ENCODE peak calls at places on chromosome 10, in seven cellular contexts. G is nephron progenitor cell, X is esophagus squamous epithelium, I is breast epithelium, Z is foreskin fibroblast, R is cardiac muscle cell, T is PC-3. C is an unnamed sample.

GRCh38 chr10:51137741-51138529 is 63.6 kb downstream of the PRKG1 start:
- DNase-seq in I (no peak), Z (peak; percentile 38), R (peak; percentile 29), T (peak; percentile 93), G (no peak), X (no peak), C (no peak)

GRCh38 chr10:97891497-97892167 is 42.0 kb downstream of the GOLGA7B start:
- DNase-seq in G (peak; percentile 18), T (no peak), X (no peak), Z (no peak), I (no peak), R (no peak), C (no peak)

GRCh38 chr10:20879136-20879535 is 18.0 kb downstream of the NEBL start:
- DNase-seq in I (no peak), R (no peak), X (no peak), T (peak; percentile 73), G (no peak), Z (no peak), C (no peak)

GRCh38 chr10:68804692-68805091 is 22.6 kb upstream of the STOX1 start:
- DNase-seq in I (no peak), T (no peak), R (no peak), G (no peak), Z (no peak), X (no peak), C (no peak)

GRCh38 chr10:51244308-51244707 is 170.0 kb downstream of the PRKG1 start:
- DNase-seq in Z (no peak), T (no peak), I (no peak), X (no peak), G (no peak), R (peak; percentile 28), C (no peak)

GRCh38 chr10:75444781-75445386 is 13.5 kb downstream of the LRMDA start:
- DNase-seq in X (no peak), R (no peak), T (peak; percentile 88), G (no peak), I (no peak), Z (no peak), C (no peak)

GRCh38 chr10:79904671-79905321 is 44.1 kb downstream of the SFTPD start:
- DNase-seq in I (no peak), X (no peak), Z (peak; percentile 65), T (peak; percentile 91), G (peak; percentile 77), R (peak; percentile 85), C (peak; percentile 56)

GRCh38 chr10:27816305-27816704 is 70.7 kb upstream of the MKX start:
- DNase-seq in I (no peak), T (no peak), X (no peak), R (no peak), G (no peak), Z (no peak), C (no peak)

GRCh38 chr10:29240991-29241660 is 47.7 kb upstream of the LYZL1 start:
- DNase-seq in G (no peak), Z (peak; percentile 6), T (no peak), R (no peak), X (no peak), I (no peak), C (no peak)

GRCh38 chr10:103238506-103239252 is 7.0 kb upstream of the RPEL1 start:
- DNase-seq in G (no peak), I (peak; percentile 32), X (no peak), Z (peak; percentile 36), R (peak; percentile 83), T (peak; percentile 94), C (no peak)

GRCh38 chr10:118592675-118593330 is 2.6 kb downstream of the PRLHR start:
- DNase-seq in G (no peak), R (no peak), I (no peak), T (no peak), X (no peak), Z (no peak), C (no peak)

GRCh38 chr10:43842072-43842471 is 193.4 kb upstream of the ZNF32 start:
- DNase-seq in X (no peak), T (no peak), R (no peak), G (no peak), I (no peak), Z (no peak), C (no peak)

GRCh38 chr10:103758294-103758681 is 97.1 kb downstream of the SH3PXD2A start:
- DNase-seq in X (no peak), Z (peak; percentile 53), I (no peak), G (no peak), T (peak; percentile 91), R (no peak), C (no peak)

GRCh38 chr10:124425227-124425962 is 6.7 kb upstream of the OAT start:
- DNase-seq in G (no peak), I (no peak), Z (no peak), R (no peak), X (no peak), T (no peak), C (no peak)

GRCh38 chr10:24851595-24851994 is 100.8 kb downstream of the PRTFDC1 start:
- DNase-seq in I (no peak), X (no peak), R (peak; percentile 53), Z (no peak), T (no peak), G (no peak), C (no peak)

GRCh38 chr10:81680374-81680773 is 194.6 kb upstream of the NRG3 start:
- DNase-seq in T (no peak), G (no peak), R (no peak), X (no peak), Z (no peak), I (no peak), C (no peak)

GRCh38 chr10:44186150-44186549 is 198.7 kb downstream of the CXCL12 start:
- DNase-seq in I (no peak), R (peak; percentile 92), X (no peak), G (no peak), T (no peak), Z (peak; percentile 54), C (no peak)

GRCh38 chr10:3874988-3875841 is 90.2 kb upstream of the KLF6 start:
- DNase-seq in G (no peak), T (no peak), X (no peak), Z (no peak), I (peak; percentile 17), R (no peak), C (no peak)

GRCh38 chr10:34462993-34463392 is 352.1 kb downstream of the PARD3 start:
- DNase-seq in G (no peak), Z (no peak), I (no peak), T (no peak), R (no peak), X (no peak), C (no peak)

GRCh38 chr10:44552716-44553115 is 167.8 kb upstream of the CXCL12 start:
- DNase-seq in I (no peak), G (no peak), T (no peak), X (no peak), Z (peak; percentile 30), R (no peak), C (no peak)

GRCh38 chr10:16520900-16521299 is 779 bp downstream of the C1QL3 start:
- DNase-seq in R (peak; percentile 33), X (no peak), T (peak; percentile 1), I (no peak), G (peak; percentile 57), Z (no peak), C (peak; percentile 43)
- TF ChIP-seq CTCF in R (peak; percentile 42), X (no peak), T (peak; percentile 23), I (no peak), G (no peak), Z (peak; percentile 42), C (no peak)

DNA sequence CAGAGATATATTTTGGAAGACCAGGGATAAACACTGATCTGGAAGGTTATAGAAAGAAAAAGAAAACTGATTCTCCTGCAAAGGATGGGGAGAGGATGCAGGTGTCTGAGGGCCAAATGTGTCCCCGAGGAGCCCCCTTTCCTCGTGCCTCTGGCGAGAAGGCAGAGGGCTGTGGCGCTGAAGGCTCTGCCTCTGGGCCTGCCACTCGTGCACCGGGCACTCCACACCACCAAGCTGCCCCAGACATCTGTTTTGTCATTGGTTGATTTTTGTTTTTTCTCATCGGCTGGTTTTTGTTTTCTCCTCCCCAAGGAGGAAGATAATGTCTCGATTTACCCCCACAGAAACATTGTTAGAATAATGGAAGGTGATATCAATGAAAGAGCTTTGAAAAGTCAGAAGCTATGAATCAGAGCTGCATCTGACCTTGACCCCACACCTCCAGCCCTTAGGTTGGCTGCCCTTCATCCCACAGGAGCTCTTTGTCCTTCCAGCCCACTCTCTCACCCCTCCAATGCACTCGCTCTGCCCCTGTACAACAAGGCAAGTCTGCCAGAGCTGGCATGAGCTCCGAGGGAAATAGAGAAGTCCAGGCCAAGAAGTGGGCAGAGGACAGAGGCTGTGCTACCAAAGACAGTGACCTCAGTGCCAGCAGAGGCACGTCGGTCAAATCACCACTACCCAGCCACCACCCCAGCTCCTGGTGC is 124.8 kb downstream of the TCERG1L start:
- DNase-seq in G (no peak), I (no peak), X (no peak), R (no peak), Z (no peak), T (no peak), C (no peak)
- TF ChIP-seq CTCF in G (no peak), I (no peak), X (no peak), R (no peak), Z (no peak), T (no peak), C (no peak)

GRCh38 chr10:91762878-91763277 is 35.3 kb upstream of the TNKS2 start:
- DNase-seq in I (no peak), G (no peak), X (no peak), Z (no peak), R (no peak), T (no peak), C (no peak)

GRCh38 chr10:91759581-91759986 is 38.6 kb upstream of the TNKS2 start:
- DNase-seq in R (no peak), T (peak; percentile 37), X (no peak), Z (peak; percentile 11), G (no peak), I (no peak), C (no peak)

GRCh38 chr10:91756286-91756685 is 41.9 kb upstream of the TNKS2 start:
- DNase-seq in Z (peak; percentile 49), R (peak; percentile 56), T (no peak), G (no peak), X (no peak), I (no peak), C (no peak)

DNA sequence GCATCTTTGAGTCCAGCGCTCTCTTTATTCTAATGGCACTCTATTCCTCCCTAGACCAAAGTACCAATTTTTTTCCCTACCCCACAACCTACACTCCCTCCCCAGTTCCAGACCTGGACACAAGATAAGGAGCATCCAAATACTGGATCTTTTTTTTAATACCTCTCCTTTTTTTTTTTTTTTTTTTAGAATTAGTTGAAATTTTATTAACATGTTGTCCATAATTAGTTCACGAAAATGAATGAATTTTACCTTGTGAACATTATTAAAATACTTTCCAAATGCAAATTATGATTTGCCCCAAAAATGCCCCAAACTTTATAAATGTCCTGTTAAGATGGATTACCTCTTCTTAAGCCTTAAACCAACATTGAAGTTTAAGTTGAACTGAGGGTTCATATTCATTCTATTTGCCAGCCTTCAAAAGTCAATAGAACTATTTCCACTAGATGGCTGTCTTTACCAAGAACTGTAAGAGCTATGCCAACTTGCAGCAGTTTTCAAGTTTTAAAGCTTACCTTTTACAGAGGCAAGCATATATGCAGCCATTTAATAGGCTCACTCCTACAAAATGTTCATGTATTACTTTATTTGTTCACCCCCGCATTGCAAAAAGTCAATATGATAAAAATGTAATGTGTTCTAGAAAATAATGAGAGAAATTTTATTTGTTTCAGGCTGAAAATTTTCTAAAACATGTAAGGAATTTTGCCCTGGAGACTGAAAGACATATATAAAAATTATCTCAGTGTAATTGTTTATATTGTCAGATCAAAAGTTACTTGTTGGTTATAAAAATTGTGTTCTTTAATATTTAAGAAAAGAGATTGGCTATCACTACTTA is 39.7 kb upstream of the TNKS2 start:
- DNase-seq in G (no peak), X (no peak), I (no peak), Z (peak; percentile 30), T (peak; percentile 75), R (peak; percentile 79), C (no peak)
- TF ChIP-seq CTCF in G (peak; percentile 23), X (peak; percentile 47), I (no peak), Z (peak; percentile 33), T (peak; percentile 71), R (peak; percentile 53), C (no peak)

GRCh38 chr10:129968937-129969527 is 5.0 kb upstream of the EBF3 start:
- DNase-seq in R (peak; percentile 78), X (no peak), T (peak; percentile 40), I (no peak), Z (peak; percentile 31), G (peak; percentile 88), C (no peak)
- TF ChIP-seq CTCF in R (peak; percentile 90), X (peak; percentile 37), T (peak; percentile 58), I (no peak), Z (peak; percentile 52), G (peak; percentile 79), C (peak; percentile 83)

C was measured in mesothelial cell of epicardium.